ENCODE peak calls at places on chromosomes 7 and 10, in five cellular contexts. One of them, this sample, is unnamed.

GRCh38 chr7:880450-880849 is 4.1 kb downstream of the GET4 start:
- DNase-seq in germinal center: no peak
- DNase-seq in midbrain: no peak
- DNase-seq in ascending aorta: no peak
- DNase-seq in prostate gland: no peak
- DNase-seq in this sample: no peak

GRCh38 chr10:21494221-21495001 is 31.1 kb downstream of the SKIDA1 start:
- DNase-seq in germinal center: no peak
- DNase-seq in midbrain: no peak
- DNase-seq in ascending aorta: no peak
- DNase-seq in prostate gland: no peak
- DNase-seq in this sample: no peak

GRCh38 chr10:88687853-88688467 is 18.1 kb upstream of the LIPK start:
- DNase-seq in germinal center: peak
- DNase-seq in midbrain: no peak
- DNase-seq in ascending aorta: no peak
- DNase-seq in prostate gland: no peak
- DNase-seq in this sample: no peak

GRCh38 chr10:8473205-8473604 is 418.7 kb downstream of the GATA3 start:
- DNase-seq in germinal center: no peak
- DNase-seq in midbrain: no peak
- DNase-seq in ascending aorta: no peak
- DNase-seq in prostate gland: no peak
- DNase-seq in this sample: no peak

GRCh38 chr7:23418046-23418445 is 52.2 kb downstream of the IGF2BP3 start:
- DNase-seq in germinal center: no peak
- DNase-seq in midbrain: no peak
- DNase-seq in ascending aorta: no peak
- DNase-seq in prostate gland: no peak
- DNase-seq in this sample: no peak

GRCh38 chr10:132418520-132419416 is 21.8 kb downstream of the PWWP2B start:
- DNase-seq in germinal center: no peak
- DNase-seq in midbrain: no peak
- DNase-seq in ascending aorta: no peak
- DNase-seq in prostate gland: peak
- DNase-seq in this sample: no peak

GRCh38 chr10:58513189-58514101 is 773 bp downstream of the BICC1 start:
- DNase-seq in germinal center: peak
- DNase-seq in midbrain: peak
- DNase-seq in ascending aorta: no peak
- DNase-seq in prostate gland: peak
- DNase-seq in this sample: no peak

GRCh38 chr7:111005445-111005844 is 85.5 kb upstream of the LRRN3 start:
- DNase-seq in germinal center: no peak
- DNase-seq in midbrain: no peak
- DNase-seq in ascending aorta: no peak
- DNase-seq in prostate gland: no peak
- DNase-seq in this sample: no peak

GRCh38 chr7:80374321-80374720 is 137.5 kb downstream of the GNAT3 start:
- DNase-seq in germinal center: no peak
- DNase-seq in midbrain: no peak
- DNase-seq in ascending aorta: no peak
- DNase-seq in prostate gland: no peak
- DNase-seq in this sample: no peak

GRCh38 chr10:7121154-7121797 is 289.6 kb downstream of the SFMBT2 start:
- DNase-seq in germinal center: peak
- DNase-seq in midbrain: peak
- DNase-seq in ascending aorta: peak
- DNase-seq in prostate gland: peak
- DNase-seq in this sample: no peak

GRCh38 chr10:7389346-7389745 is 21.5 kb downstream of the SFMBT2 start:
- DNase-seq in germinal center: no peak
- DNase-seq in midbrain: no peak
- DNase-seq in ascending aorta: no peak
- DNase-seq in prostate gland: no peak
- DNase-seq in this sample: no peak

GRCh38 chr10:71882813-71883746 is 32.0 kb upstream of the PSAP start:
- DNase-seq in germinal center: no peak
- DNase-seq in midbrain: no peak
- DNase-seq in ascending aorta: no peak
- DNase-seq in prostate gland: no peak
- DNase-seq in this sample: no peak

GRCh38 chr7:34260282-34260681 is 354.9 kb downstream of the BMPER start:
- DNase-seq in germinal center: no peak
- DNase-seq in midbrain: no peak
- DNase-seq in ascending aorta: no peak
- DNase-seq in prostate gland: no peak
- DNase-seq in this sample: no peak

GRCh38 chr10:35453855-35454532 is 117.7 kb downstream of the CCNY start:
- DNase-seq in germinal center: no peak
- DNase-seq in midbrain: no peak
- DNase-seq in ascending aorta: no peak
- DNase-seq in prostate gland: no peak
- DNase-seq in this sample: no peak

GRCh38 chr10:63083904-63084689 is 49.0 kb upstream of the NRBF2 start:
- DNase-seq in germinal center: peak
- DNase-seq in midbrain: peak
- DNase-seq in ascending aorta: no peak
- DNase-seq in prostate gland: peak
- DNase-seq in this sample: peak

GRCh38 chr7:27647052-27647451 is 15.6 kb downstream of the HIBADH start:
- DNase-seq in germinal center: no peak
- DNase-seq in midbrain: no peak
- DNase-seq in ascending aorta: no peak
- DNase-seq in prostate gland: no peak
- DNase-seq in this sample: no peak

GRCh38 chr10:124307531-124308350 is 111.0 kb downstream of the OAT start:
- DNase-seq in germinal center: no peak
- DNase-seq in midbrain: no peak
- DNase-seq in ascending aorta: no peak
- DNase-seq in prostate gland: no peak
- DNase-seq in this sample: no peak

GRCh38 chr7:121138262-121138933 is 149.9 kb downstream of the CPED1 start:
- DNase-seq in germinal center: no peak
- DNase-seq in midbrain: no peak
- DNase-seq in ascending aorta: no peak
- DNase-seq in prostate gland: peak
- DNase-seq in this sample: no peak

GRCh38 chr7:78043159-78043558 is 244.6 kb downstream of the PHTF2 start:
- DNase-seq in germinal center: no peak
- DNase-seq in midbrain: no peak
- DNase-seq in ascending aorta: no peak
- DNase-seq in prostate gland: no peak
- DNase-seq in this sample: no peak

GRCh38 chr7:16004661-16005060 is 318.2 kb upstream of the MEOX2 start:
- DNase-seq in germinal center: no peak
- DNase-seq in midbrain: no peak
- DNase-seq in ascending aorta: no peak
- DNase-seq in prostate gland: no peak
- DNase-seq in this sample: no peak